ENCODE peak calls at places on chromosomes 12 and 14, in nine cellular contexts. H is CD4-positive, alpha-beta memory T cell; K is A549; R is thyroid gland; U is upper lobe of right lung; Q is OCI-LY7; T is caudate nucleus; G is naive thymus-derived CD4-positive, alpha-beta T cell; P is suprapubic skin. B is an unnamed sample.

GRCh38 chr14:103386632-103387329 is 1.6 kb downstream of the MARK3 start:
- DNase-seq in G (no peak), K (no peak), R (no peak), P (no peak), H (no peak), U (no peak), Q (peak), T (no peak), B (no peak)

GRCh38 chr14:95322646-95323045 is 2.9 kb upstream of the CLMN start:
- DNase-seq in K (peak), G (no peak), P (no peak), R (no peak), U (no peak), H (no peak), T (no peak), Q (no peak), B (no peak)

GRCh38 chr12:27733052-27733656 is 22.5 kb downstream of the MRPS35 start:
- DNase-seq in P (no peak), U (no peak), R (peak), G (no peak), Q (peak), H (peak), K (peak), T (no peak), B (no peak)

GRCh38 chr14:20690848-20691640 is 2.5 kb downstream of the ANG start:
- DNase-seq in R (peak), U (no peak), K (peak), Q (peak), P (no peak), H (peak), G (no peak), T (no peak), B (peak)

GRCh38 chr14:93269341-93270068 is 62.4 kb downstream of the UBR7 start:
- DNase-seq in H (no peak), Q (no peak), T (peak), R (no peak), K (peak), U (no peak), P (no peak), G (no peak), B (no peak)

GRCh38 chr14:52583544-52583943 is 30.9 kb downstream of the GPR137C start:
- DNase-seq in H (no peak), K (no peak), Q (no peak), R (no peak), U (no peak), P (no peak), G (no peak), T (no peak), B (no peak)

GRCh38 chr14:75298187-75298985 is 19.8 kb downstream of the FOS start:
- DNase-seq in H (no peak), P (peak), R (no peak), U (peak), Q (no peak), G (no peak), T (no peak), K (no peak), B (no peak)

GRCh38 chr12:71134405-71134804 is 23.4 kb downstream of the TSPAN8 start:
- DNase-seq in Q (no peak), U (no peak), K (no peak), P (no peak), R (no peak), T (no peak), G (no peak), H (no peak), B (no peak)

GRCh38 chr12:71392521-71393145 is 47.0 kb upstream of the LGR5 start:
- DNase-seq in P (no peak), K (peak), G (no peak), R (no peak), U (no peak), T (no peak), Q (peak), H (peak), B (peak)

GRCh38 chr14:64510127-64510808 is 5.7 kb downstream of the ZBTB1 start:
- DNase-seq in Q (no peak), P (no peak), K (no peak), U (no peak), T (no peak), H (no peak), R (no peak), G (no peak), B (no peak)

GRCh38 chr14:92348154-92348553 is 25.2 kb downstream of the SLC24A4 start:
- DNase-seq in T (no peak), K (peak), R (no peak), U (no peak), G (no peak), H (no peak), Q (no peak), P (no peak), B (no peak)

GRCh38 chr14:30034049-30034635 is 106.5 kb upstream of the PRKD1 start:
- DNase-seq in R (no peak), P (no peak), G (no peak), Q (no peak), U (no peak), H (no peak), K (no peak), T (no peak), B (no peak)

GRCh38 chr14:71117839-71118743 is 210.8 kb downstream of the PCNX1 start:
- DNase-seq in R (no peak), Q (peak), H (no peak), G (no peak), P (no peak), U (no peak), K (peak), T (no peak), B (no peak)

GRCh38 chr12:8560986-8561385 is 20.3 kb upstream of the CLEC4E start:
- DNase-seq in T (no peak), K (no peak), R (no peak), U (no peak), G (no peak), P (no peak), H (no peak), Q (no peak), B (no peak)

GRCh38 chr12:108440736-108441135 is 74.3 kb upstream of the FICD start:
- DNase-seq in G (no peak), H (no peak), R (no peak), P (no peak), K (no peak), T (no peak), U (no peak), Q (no peak), B (no peak)

GRCh38 chr14:103184046-103184445 is 60.8 kb downstream of the TNFAIP2 start:
- DNase-seq in H (no peak), Q (no peak), K (no peak), P (no peak), G (no peak), U (peak), T (no peak), R (no peak), B (no peak)

GRCh38 chr12:121689430-121689829 is 20.0 kb upstream of the MORN3 start:
- DNase-seq in T (no peak), K (no peak), H (no peak), Q (no peak), G (no peak), R (no peak), U (no peak), P (no peak), B (no peak)

GRCh38 chr12:102918840-102919239 is 1.8 kb upstream of the PAH start:
- DNase-seq in H (no peak), P (no peak), U (no peak), K (no peak), T (no peak), G (no peak), R (no peak), Q (no peak), B (no peak)

GRCh38 chr12:29519585-29520182 is 22.2 kb upstream of the OVCH1 start:
- DNase-seq in P (no peak), K (peak), U (no peak), R (peak), G (no peak), H (peak), Q (peak), T (no peak), B (peak)

GRCh38 chr12:64696065-64696741 is 63.0 kb downstream of the GNS start:
- DNase-seq in R (no peak), H (no peak), Q (peak), P (no peak), U (no peak), T (no peak), G (no peak), K (peak), B (no peak)

GRCh38 chr12:63276537-63277365 is 125.8 kb upstream of the AVPR1A start:
- DNase-seq in Q (peak), T (no peak), U (no peak), P (no peak), K (peak), H (no peak), G (no peak), R (peak), B (no peak)

GRCh38 chr12:10851243-10851858 is 2.1 kb upstream of the PRR4 start:
- DNase-seq in K (no peak), R (no peak), H (peak), P (no peak), Q (no peak), G (no peak), T (no peak), U (no peak), B (no peak)

GRCh38 chr14:73743431-73743931 is 29.3 kb upstream of the PNMA1 start:
- DNase-seq in R (peak), Q (peak), K (no peak), G (no peak), H (peak), U (no peak), P (no peak), T (no peak), B (peak)

GRCh38 chr12:85448548-85449139 is 168.6 kb downstream of the ALX1 start:
- DNase-seq in Q (peak), G (no peak), H (no peak), K (peak), T (no peak), P (no peak), U (no peak), R (no peak), B (no peak)

GRCh38 chr12:122841544-122842321 is 6.5 kb downstream of the HIP1R start:
- DNase-seq in H (no peak), U (no peak), R (peak), Q (no peak), G (no peak), T (peak), K (no peak), P (no peak), B (no peak)

GRCh38 chr12:66066071-66066928 is 64.2 kb downstream of the LLPH start:
- DNase-seq in P (no peak), R (peak), Q (no peak), H (peak), T (no peak), U (no peak), K (no peak), G (no peak), B (no peak)

GRCh38 chr12:14824012-14824634 is 10.1 kb upstream of the SMCO3 start:
- DNase-seq in G (no peak), H (no peak), U (no peak), P (no peak), R (no peak), Q (no peak), K (no peak), T (no peak), B (no peak)

GRCh38 chr14:92649934-92650545 is 98.4 kb downstream of the LGMN start:
- DNase-seq in U (peak), G (no peak), R (peak), H (no peak), K (no peak), Q (no peak), T (no peak), P (no peak), B (peak)

DNA sequence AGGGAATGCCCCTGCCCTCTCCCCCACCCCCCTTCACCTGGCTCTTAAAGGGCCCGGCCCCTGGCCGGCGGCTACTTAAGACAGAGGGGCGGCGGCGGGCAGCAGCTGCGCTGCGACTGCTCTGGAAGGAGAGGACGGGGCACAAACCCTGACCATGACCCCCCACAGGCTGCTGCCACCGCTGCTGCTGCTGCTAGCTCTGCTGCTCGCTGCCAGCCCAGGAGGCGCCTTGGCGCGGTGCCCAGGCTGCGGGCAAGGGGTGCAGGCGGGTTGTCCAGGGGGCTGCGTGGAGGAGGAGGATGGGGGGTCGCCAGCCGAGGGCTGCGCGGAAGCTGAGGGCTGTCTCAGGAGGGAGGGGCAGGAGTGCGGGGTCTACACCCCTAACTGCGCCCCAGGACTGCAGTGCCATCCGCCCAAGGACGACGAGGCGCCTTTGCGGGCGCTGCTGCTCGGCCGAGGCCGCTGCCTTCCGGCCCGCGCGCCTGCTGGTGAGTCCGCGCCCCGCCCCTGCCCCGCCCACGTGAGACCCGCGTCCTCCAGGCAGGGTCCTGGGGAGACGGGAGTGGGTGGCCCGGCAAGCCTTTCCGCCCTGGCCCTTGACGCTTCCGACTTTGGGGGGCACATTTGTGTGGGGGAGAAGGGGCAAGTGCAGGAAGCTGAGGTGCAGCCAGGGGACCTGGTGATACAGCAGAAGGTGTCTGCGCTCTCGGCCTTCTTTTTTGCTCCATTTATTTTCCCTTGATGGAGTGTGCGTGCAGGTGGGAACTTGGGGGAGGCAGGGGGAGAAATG is at the start of gene IGFBP6:
- DNase-seq in P (peak), U (peak), T (peak), Q (peak), K (peak), G (peak), R (peak), H (peak), B (peak)
- H3K27ac ChIP-seq in P (peak), U (peak), T (peak), Q (no peak), K (peak), G (peak), R (peak), H (peak), B (no peak)

DNA sequence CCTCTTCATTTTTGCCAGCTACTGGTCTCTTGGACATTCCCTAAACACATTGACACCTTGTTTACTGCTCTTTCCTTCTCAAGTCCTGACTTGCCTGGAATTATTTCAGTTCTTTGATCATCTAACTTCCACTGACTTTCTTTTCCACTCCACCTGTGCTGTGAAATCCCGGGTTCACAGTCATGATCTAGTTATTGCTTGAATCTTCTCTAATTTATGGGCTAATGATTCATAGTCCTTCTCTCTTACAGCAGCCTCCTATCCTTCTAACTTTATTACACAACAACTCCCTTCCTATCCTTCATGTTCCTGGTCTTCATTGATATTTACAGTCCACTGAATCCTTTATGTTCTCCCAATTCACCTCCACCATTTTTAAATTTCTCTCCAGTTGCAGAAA is 260.1 kb downstream of the C12orf75 start:
- DNase-seq in G (no peak), T (no peak), H (no peak), P (no peak), R (no peak), K (no peak), Q (no peak), U (no peak), B (no peak)
- H3K27ac ChIP-seq in G (no peak), T (no peak), H (no peak), P (no peak), R (no peak), K (no peak), Q (no peak), U (no peak), B (no peak)

GRCh38 chr14:32203928-32204357 is 874 bp upstream of the RNU6-8 start:
- DNase-seq in Q (no peak), P (no peak), G (no peak), H (peak), U (no peak), T (no peak), R (peak), K (peak), B (no peak)
- H3K27ac ChIP-seq in Q (no peak), P (peak), G (peak), H (peak), U (peak), T (peak), R (peak), K (peak), B (no peak)

DNA sequence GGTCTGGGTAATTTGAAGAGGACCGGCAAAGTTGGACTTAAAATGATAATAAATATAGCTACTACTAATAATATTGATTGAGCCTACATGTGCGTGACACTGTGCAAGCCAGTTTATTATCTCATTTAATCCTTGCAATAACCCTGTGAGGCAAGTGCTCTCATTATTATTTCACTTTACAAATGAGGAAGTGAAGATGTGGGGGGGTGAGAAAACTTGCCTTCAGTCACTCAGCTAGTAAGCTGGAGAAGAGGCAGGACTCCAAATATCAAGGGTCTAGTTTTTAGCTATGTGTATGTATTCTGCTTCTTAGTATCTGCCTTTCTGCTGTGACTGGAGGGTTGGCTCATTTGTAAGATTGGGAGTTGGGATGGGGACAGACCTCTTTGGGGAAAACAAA is 39.2 kb downstream of the NPAS3 start:
- DNase-seq in R (no peak), T (no peak), P (no peak), K (no peak), G (no peak), Q (peak), H (no peak), U (no peak), B (no peak)
- H3K27ac ChIP-seq in R (no peak), T (no peak), P (no peak), K (no peak), G (no peak), Q (peak), H (no peak), U (no peak), B (no peak)

GRCh38 chr12:32532951-32533350 is 133.6 kb downstream of the FGD4 start:
- DNase-seq in K (no peak), G (no peak), H (no peak), Q (peak), T (no peak), R (no peak), P (no peak), U (no peak), B (no peak)
- H3K27ac ChIP-seq in K (peak), G (no peak), H (no peak), Q (peak), T (no peak), R (peak), P (no peak), U (peak), B (no peak)

GRCh38 chr12:4277205-4277543 is 3.6 kb downstream of the CCND2 start:
- DNase-seq in G (no peak), U (no peak), Q (no peak), P (no peak), K (no peak), H (no peak), R (no peak), T (no peak), B (no peak)
- H3K27ac ChIP-seq in G (peak), U (no peak), Q (no peak), P (no peak), K (no peak), H (peak), R (peak), T (no peak), B (no peak)

B was measured in HL-60.